ENCODE peak calls at places on chromosomes 6 and 20, in ten cellular contexts. One of them, this sample, is unnamed.
A peak's percentile ranks its signal among the peaks of the same experiment; 100 is the strongest.

GRCh38 chr6:127382413-127382812 is 39.0 kb upstream of the ECHDC1 start:
- DNase-seq in H9: no peak
- DNase-seq in neural progenitor cell: no peak
- DNase-seq in fibroblast of lung: no peak
- DNase-seq in K562: no peak
- DNase-seq in SK-N-SH: no peak
- DNase-seq in astrocyte: no peak
- DNase-seq in GM23248: no peak
- DNase-seq in PC-3: no peak
- DNase-seq in mesendoderm: no peak
- DNase-seq in this sample: no peak

GRCh38 chr20:33815671-33816070 is 4.5 kb downstream of the CHMP4B start:
- DNase-seq in H9: no peak
- DNase-seq in neural progenitor cell: no peak
- DNase-seq in fibroblast of lung: no peak
- DNase-seq in K562: no peak
- DNase-seq in SK-N-SH: no peak
- DNase-seq in astrocyte: no peak
- DNase-seq in GM23248: no peak
- DNase-seq in PC-3: no peak
- DNase-seq in mesendoderm: no peak
- DNase-seq in this sample: no peak

GRCh38 chr6:152552616-152553209 is 84.4 kb downstream of the SYNE1 start:
- DNase-seq in H9: peak; percentile 74
- DNase-seq in neural progenitor cell: peak; percentile 81
- DNase-seq in fibroblast of lung: peak; percentile 71
- DNase-seq in K562: peak; percentile 39
- DNase-seq in SK-N-SH: peak; percentile 55
- DNase-seq in astrocyte: peak; percentile 38
- DNase-seq in GM23248: peak; percentile 76
- DNase-seq in PC-3: peak; percentile 71
- DNase-seq in mesendoderm: peak; percentile 88
- DNase-seq in this sample: peak; percentile 75

GRCh38 chr20:1323830-1324597 is 4.9 kb downstream of the SDCBP2 start:
- DNase-seq in H9: no peak
- DNase-seq in neural progenitor cell: no peak
- DNase-seq in fibroblast of lung: no peak
- DNase-seq in K562: no peak
- DNase-seq in SK-N-SH: no peak
- DNase-seq in astrocyte: no peak
- DNase-seq in GM23248: no peak
- DNase-seq in PC-3: no peak
- DNase-seq in mesendoderm: no peak
- DNase-seq in this sample: no peak

GRCh38 chr6:52124126-52125121 is 37.0 kb upstream of the PKHD1 start:
- DNase-seq in H9: no peak
- DNase-seq in neural progenitor cell: no peak
- DNase-seq in fibroblast of lung: no peak
- DNase-seq in K562: no peak
- DNase-seq in SK-N-SH: no peak
- DNase-seq in astrocyte: no peak
- DNase-seq in GM23248: no peak
- DNase-seq in PC-3: peak; percentile 14
- DNase-seq in mesendoderm: no peak
- DNase-seq in this sample: no peak

GRCh38 chr20:18048191-18048590 is 9.5 kb downstream of the OVOL2 start:
- DNase-seq in H9: no peak
- DNase-seq in neural progenitor cell: no peak
- DNase-seq in fibroblast of lung: no peak
- DNase-seq in K562: no peak
- DNase-seq in SK-N-SH: no peak
- DNase-seq in astrocyte: no peak
- DNase-seq in GM23248: no peak
- DNase-seq in PC-3: no peak
- DNase-seq in mesendoderm: no peak
- DNase-seq in this sample: no peak

GRCh38 chr20:18694071-18694470 is 106.2 kb downstream of the DTD1 start:
- DNase-seq in H9: no peak
- DNase-seq in neural progenitor cell: no peak
- DNase-seq in fibroblast of lung: no peak
- DNase-seq in K562: no peak
- DNase-seq in SK-N-SH: no peak
- DNase-seq in astrocyte: no peak
- DNase-seq in GM23248: no peak
- DNase-seq in PC-3: no peak
- DNase-seq in mesendoderm: no peak
- DNase-seq in this sample: no peak

GRCh38 chr20:4952229-4952628 is 49.1 kb downstream of the SLC23A2 start:
- DNase-seq in H9: no peak
- DNase-seq in neural progenitor cell: no peak
- DNase-seq in fibroblast of lung: no peak
- DNase-seq in K562: no peak
- DNase-seq in SK-N-SH: no peak
- DNase-seq in astrocyte: no peak
- DNase-seq in GM23248: no peak
- DNase-seq in PC-3: no peak
- DNase-seq in mesendoderm: no peak
- DNase-seq in this sample: no peak

GRCh38 chr6:47944846-47945245 is 163.0 kb downstream of the OPN5 start:
- DNase-seq in H9: no peak
- DNase-seq in neural progenitor cell: no peak
- DNase-seq in fibroblast of lung: no peak
- DNase-seq in K562: no peak
- DNase-seq in SK-N-SH: no peak
- DNase-seq in astrocyte: no peak
- DNase-seq in GM23248: no peak
- DNase-seq in PC-3: no peak
- DNase-seq in mesendoderm: no peak
- DNase-seq in this sample: no peak
- H3K9ac ChIP-seq in H9: no peak overlapping the region
- H3K9ac ChIP-seq in neural progenitor cell: no peak overlapping the region
- H3K9ac ChIP-seq in fibroblast of lung: no peak overlapping the region
- H3K9ac ChIP-seq in K562: no peak overlapping the region
- H3K9ac ChIP-seq in SK-N-SH: no peak overlapping the region
- H3K9ac ChIP-seq in astrocyte: no peak overlapping the region
- H3K9ac ChIP-seq in GM23248: no peak overlapping the region
- H3K9ac ChIP-seq in PC-3: no peak overlapping the region
- H3K9ac ChIP-seq in mesendoderm: no peak overlapping the region
- H3K9ac ChIP-seq in this sample: no peak overlapping the region

GRCh38 chr6:13428528-13429405 is 58.6 kb downstream of the GFOD1 start:
- DNase-seq in H9: peak; percentile 49
- DNase-seq in neural progenitor cell: no peak
- DNase-seq in fibroblast of lung: no peak
- DNase-seq in K562: no peak
- DNase-seq in SK-N-SH: no peak
- DNase-seq in astrocyte: no peak
- DNase-seq in GM23248: no peak
- DNase-seq in PC-3: no peak
- DNase-seq in mesendoderm: peak; percentile 52
- DNase-seq in this sample: no peak
- H3K27ac ChIP-seq in H9: no peak overlapping the region
- H3K27ac ChIP-seq in neural progenitor cell: no peak overlapping the region
- H3K27ac ChIP-seq in fibroblast of lung: no peak overlapping the region
- H3K27ac ChIP-seq in K562: no peak overlapping the region
- H3K27ac ChIP-seq in SK-N-SH: no peak overlapping the region
- H3K27ac ChIP-seq in astrocyte: no peak overlapping the region
- H3K27ac ChIP-seq in GM23248: no peak overlapping the region
- H3K27ac ChIP-seq in PC-3: no peak overlapping the region
- H3K27ac ChIP-seq in mesendoderm: peak overlapping the region; percentile 35
- H3K27ac ChIP-seq in this sample: no peak overlapping the region

DNA sequence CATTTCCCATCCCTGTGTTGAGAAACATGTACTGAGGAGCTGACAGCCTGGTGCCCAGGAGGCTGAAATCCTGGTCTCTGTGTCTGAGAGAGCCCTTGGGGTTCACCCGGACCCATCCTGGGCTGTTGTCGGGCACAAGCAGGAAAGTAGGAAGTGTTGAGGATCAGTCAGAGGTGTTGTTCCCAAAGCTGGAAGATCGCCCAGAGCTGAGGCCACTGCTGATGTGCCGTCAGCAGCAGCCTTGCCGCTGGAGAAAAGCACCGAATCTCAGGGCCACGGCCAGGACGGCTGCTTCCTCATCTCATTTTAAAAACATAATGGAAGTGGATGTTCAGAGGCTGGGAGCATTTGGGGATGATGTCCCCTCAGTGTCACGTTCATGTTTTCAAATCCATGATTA is 218.5 kb downstream of the UST start:
- DNase-seq in H9: no peak
- DNase-seq in neural progenitor cell: no peak
- DNase-seq in fibroblast of lung: no peak
- DNase-seq in K562: no peak
- DNase-seq in SK-N-SH: no peak
- DNase-seq in astrocyte: no peak
- DNase-seq in GM23248: peak; percentile 33
- DNase-seq in PC-3: no peak
- DNase-seq in mesendoderm: no peak
- DNase-seq in this sample: no peak
- H3K4me1 ChIP-seq in H9: peaks cover 2% of the 10 kb centered on the region
- H3K4me1 ChIP-seq in neural progenitor cell: peaks cover 38% of the 10 kb centered on the region
- H3K4me1 ChIP-seq in fibroblast of lung: peaks cover 5% of the 10 kb centered on the region
- H3K4me1 ChIP-seq in K562: no peaks in the 10 kb centered on the region
- H3K4me1 ChIP-seq in SK-N-SH: no peaks in the 10 kb centered on the region
- H3K4me1 ChIP-seq in astrocyte: peaks cover 17% of the 10 kb centered on the region
- H3K4me1 ChIP-seq in GM23248: peaks cover 28% of the 10 kb centered on the region
- H3K4me1 ChIP-seq in PC-3: no peaks in the 10 kb centered on the region
- H3K4me1 ChIP-seq in mesendoderm: peaks cover 2% of the 10 kb centered on the region
- H3K4me1 ChIP-seq in this sample: no peaks in the 10 kb centered on the region

DNA sequence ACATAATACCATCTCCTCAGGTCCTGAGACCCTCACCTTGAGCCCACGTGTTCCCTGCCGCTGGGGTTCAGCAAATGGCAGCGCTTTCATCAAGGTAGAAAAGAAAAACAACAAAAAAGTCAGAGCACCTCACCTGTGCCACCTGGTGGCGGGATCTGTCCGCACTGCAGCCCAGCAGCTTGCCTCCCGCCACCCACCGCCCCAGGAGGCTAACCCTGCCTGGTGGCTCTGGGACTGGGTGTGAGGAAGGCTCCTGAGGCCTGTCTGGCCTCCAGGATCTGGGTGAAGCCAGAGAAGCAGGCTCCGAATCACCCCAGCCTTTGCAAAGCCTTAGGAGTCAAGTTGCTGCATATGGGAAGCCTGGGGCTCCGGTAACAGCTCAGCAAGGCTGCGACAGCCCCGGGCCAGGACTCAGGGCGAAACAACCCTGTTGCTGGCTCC is 270.8 kb downstream of the BMP7 start:
- DNase-seq in H9: peak; percentile 79
- DNase-seq in neural progenitor cell: peak; percentile 73
- DNase-seq in fibroblast of lung: no peak
- DNase-seq in K562: peak; percentile 60
- DNase-seq in SK-N-SH: peak; percentile 59
- DNase-seq in astrocyte: no peak
- DNase-seq in GM23248: peak; percentile 40
- DNase-seq in PC-3: peak; percentile 72
- DNase-seq in mesendoderm: peak; percentile 67
- DNase-seq in this sample: no peak
- H3K9ac ChIP-seq in H9: no peak overlapping the region
- H3K9ac ChIP-seq in neural progenitor cell: no peak overlapping the region
- H3K9ac ChIP-seq in fibroblast of lung: no peak overlapping the region
- H3K9ac ChIP-seq in K562: no peak overlapping the region
- H3K9ac ChIP-seq in SK-N-SH: no peak overlapping the region
- H3K9ac ChIP-seq in astrocyte: no peak overlapping the region
- H3K9ac ChIP-seq in GM23248: no peak overlapping the region
- H3K9ac ChIP-seq in PC-3: no peak overlapping the region
- H3K9ac ChIP-seq in mesendoderm: no peak overlapping the region
- H3K9ac ChIP-seq in this sample: no peak overlapping the region